ENCODE peak calls at places on chromosome 5, in seven cellular contexts. X, J, R, F, C, E and B are unnamed samples.

GRCh38 chr5:6180231-6180872 is 198.0 kb downstream of the MED10 start:
- DNase-seq in X (no peak), J (no peak), R (no peak), F (no peak), C (no peak), E (no peak), B (no peak)

GRCh38 chr5:1368236-1368635 is 23.3 kb upstream of the CLPTM1L start:
- DNase-seq in X (no peak), J (no peak), R (no peak), F (no peak), C (no peak), E (no peak), B (no peak)

GRCh38 chr5:21173526-21173925 is 1185.5 kb upstream of the CDH18 start:
- DNase-seq in X (no peak), J (no peak), R (no peak), F (no peak), C (no peak), E (no peak), B (no peak)

GRCh38 chr5:669111-669841 is 23.9 kb downstream of the TPPP start:
- DNase-seq in X (no peak), J (peak), R (no peak), F (no peak), C (no peak), E (no peak), B (peak)

GRCh38 chr5:180519098-180519497 is 24.9 kb downstream of the CNOT6 start:
- DNase-seq in X (peak), J (no peak), R (peak), F (peak), C (no peak), E (no peak), B (no peak)

GRCh38 chr5:128252794-128253193 is 169.2 kb downstream of the SLC12A2 start:
- DNase-seq in X (no peak), J (no peak), R (peak), F (peak), C (no peak), E (no peak), B (no peak)

GRCh38 chr5:156815988-156816599 is 34.0 kb upstream of the PPP1R2B start:
- DNase-seq in X (no peak), J (no peak), R (peak), F (peak), C (peak), E (peak), B (peak)

GRCh38 chr5:122908662-122909061 is 63.2 kb downstream of the SNX24 start:
- DNase-seq in X (no peak), J (no peak), R (peak), F (no peak), C (no peak), E (no peak), B (no peak)

GRCh38 chr5:134177197-134178171 is 734 bp upstream of the SKP1 start:
- DNase-seq in X (no peak), J (no peak), R (peak), F (peak), C (no peak), E (peak), B (no peak)

GRCh38 chr5:81247441-81247972 is 14.4 kb downstream of the CKMT2 start:
- DNase-seq in X (no peak), J (no peak), R (peak), F (peak), C (no peak), E (no peak), B (no peak)

GRCh38 chr5:168705321-168705720 is 126.2 kb upstream of the PANK3 start:
- DNase-seq in X (no peak), J (no peak), R (no peak), F (no peak), C (no peak), E (no peak), B (no peak)

GRCh38 chr5:168707646-168708300 is 128.6 kb upstream of the PANK3 start:
- DNase-seq in X (no peak), J (no peak), R (no peak), F (no peak), C (no peak), E (no peak), B (no peak)

GRCh38 chr5:168708301-168708695 is 129.1 kb upstream of the PANK3 start:
- DNase-seq in X (no peak), J (no peak), R (no peak), F (no peak), C (no peak), E (no peak), B (no peak)

GRCh38 chr5:168710706-168711105 is 131.5 kb upstream of the PANK3 start:
- DNase-seq in X (no peak), J (no peak), R (no peak), F (no peak), C (no peak), E (no peak), B (no peak)

GRCh38 chr5:168706655-168707069 is 127.5 kb upstream of the PANK3 start:
- DNase-seq in X (no peak), J (no peak), R (peak), F (peak), C (peak), E (peak), B (no peak)
- TF ChIP-seq CTCF in X (peak), J (no peak), R (peak), F (peak), C (peak), E (peak), B (peak)

GRCh38 chr5:59660737-59661136 is 232.8 kb downstream of the PDE4D start:
- DNase-seq in X (no peak), J (no peak), R (peak), F (peak), C (peak), E (peak), B (peak)
- TF ChIP-seq CTCF in X (peak), J (no peak), R (peak), F (peak), C (peak), E (peak), B (peak)

GRCh38 chr5:79878721-79879336 is 112.2 kb downstream of the MTX3 start:
- DNase-seq in X (no peak), J (no peak), R (no peak), F (peak), C (peak), E (no peak), B (peak)
- TF ChIP-seq CTCF in X (peak), J (no peak), R (peak), F (peak), C (peak), E (peak), B (peak)

DNA sequence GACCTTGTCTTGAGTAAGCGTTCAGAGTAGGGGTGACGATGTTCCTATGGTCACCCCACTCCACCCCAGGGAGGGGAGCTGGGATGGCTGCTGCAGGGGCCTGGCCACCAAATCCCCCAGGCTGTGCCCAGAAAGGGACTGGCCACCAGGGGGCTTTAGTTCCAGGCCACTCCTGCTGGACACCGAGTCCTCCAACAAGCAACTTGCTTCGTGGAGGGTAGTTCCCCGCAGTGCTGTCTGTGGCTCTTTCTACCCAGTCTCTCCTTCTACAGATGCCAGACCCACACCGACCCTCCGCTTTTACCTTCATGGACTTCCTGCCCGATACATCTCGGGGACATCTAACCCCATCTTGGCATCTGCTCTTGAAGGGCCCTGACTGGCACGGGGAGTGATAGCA is 35.7 kb upstream of the GABRP start:
- DNase-seq in X (no peak), J (no peak), R (no peak), F (peak), C (no peak), E (no peak), B (peak)
- TF ChIP-seq CTCF in X (peak), J (no peak), R (peak), F (peak), C (peak), E (peak), B (no peak)

DNA sequence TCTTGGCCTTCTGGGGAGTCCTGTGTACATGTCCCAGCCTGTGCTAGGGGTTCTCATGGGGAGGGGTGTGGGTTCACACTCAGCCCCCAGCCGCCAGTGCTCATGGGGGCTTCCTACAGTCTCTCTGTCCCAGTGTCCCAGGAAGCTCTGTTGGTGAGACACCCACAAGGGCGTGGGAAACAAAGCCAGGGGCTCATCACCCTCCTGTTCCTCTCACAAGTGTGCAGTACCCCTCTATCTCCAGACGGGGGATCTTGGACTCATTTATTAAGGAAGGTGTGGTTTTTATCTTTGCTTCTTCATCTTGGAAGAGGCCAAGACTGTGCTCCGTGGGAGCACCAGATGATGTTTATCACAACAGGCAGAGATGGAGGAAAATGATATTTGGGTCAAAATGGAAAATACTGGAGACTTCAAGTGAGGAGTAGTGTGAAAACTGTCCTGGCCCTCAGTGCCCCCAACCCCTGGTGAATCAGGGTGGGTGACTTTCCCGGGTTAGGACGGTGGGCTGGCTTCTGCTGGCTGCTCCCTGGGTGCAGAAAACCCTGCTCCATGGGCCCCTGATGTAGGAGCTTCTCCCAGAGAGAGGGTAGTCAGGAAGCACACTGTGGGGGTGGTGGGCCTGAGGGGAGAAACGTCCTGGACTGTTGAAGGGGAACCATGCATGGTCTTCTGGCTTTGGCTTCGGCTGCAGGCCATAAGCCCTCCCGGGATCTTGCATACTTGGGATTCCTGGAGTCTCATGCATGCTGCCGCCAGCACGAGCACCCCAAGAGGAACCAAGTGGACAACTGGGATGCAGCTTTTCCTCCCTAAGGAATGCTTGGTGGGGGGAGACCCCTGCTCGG is 15.3 kb downstream of the TMEM171 start:
- DNase-seq in X (no peak), J (no peak), R (peak), F (peak), C (no peak), E (peak), B (no peak)
- TF ChIP-seq CTCF in X (peak), J (peak), R (peak), F (peak), C (no peak), E (peak), B (no peak)